ENCODE peak calls at places on chromosomes 16 and 17, in seven cellular contexts. One of them, this sample, is unnamed.

GRCh38 chr16:86899757-86900156 is 321.4 kb downstream of the FOXL1 start:
- DNase-seq in H1: no peak
- DNase-seq in K562: no peak
- DNase-seq in GM12878: no peak
- DNase-seq in HCT116: no peak
- DNase-seq in SK-N-SH: no peak
- DNase-seq in HepG2: no peak
- DNase-seq in this sample: no peak

GRCh38 chr16:85675528-85675927 is 13.2 kb downstream of the GINS2 start:
- DNase-seq in H1: no peak
- DNase-seq in K562: peak; percentile 44
- DNase-seq in GM12878: no peak
- DNase-seq in HCT116: no peak
- DNase-seq in SK-N-SH: no peak
- DNase-seq in HepG2: peak; percentile 38
- DNase-seq in this sample: peak; percentile 86

GRCh38 chr17:4229627-4230026 is 34.2 kb downstream of the ANKFY1 start:
- DNase-seq in H1: no peak
- DNase-seq in K562: no peak
- DNase-seq in GM12878: no peak
- DNase-seq in HCT116: no peak
- DNase-seq in SK-N-SH: no peak
- DNase-seq in HepG2: no peak
- DNase-seq in this sample: no peak

GRCh38 chr17:79843917-79844815 is 4.9 kb upstream of the CBX4 start:
- DNase-seq in H1: no peak
- DNase-seq in K562: no peak
- DNase-seq in GM12878: no peak
- DNase-seq in HCT116: no peak
- DNase-seq in SK-N-SH: peak; percentile 94
- DNase-seq in HepG2: no peak
- DNase-seq in this sample: peak; percentile 84

GRCh38 chr17:70661342-70662222 is 492.2 kb downstream of the KCNJ2 start:
- DNase-seq in H1: no peak
- DNase-seq in K562: no peak
- DNase-seq in GM12878: no peak
- DNase-seq in HCT116: no peak
- DNase-seq in SK-N-SH: no peak
- DNase-seq in HepG2: no peak
- DNase-seq in this sample: no peak

GRCh38 chr17:50487213-50488096 is 8.8 kb downstream of the RSAD1 start:
- DNase-seq in H1: no peak
- DNase-seq in K562: no peak
- DNase-seq in GM12878: no peak
- DNase-seq in HCT116: no peak
- DNase-seq in SK-N-SH: no peak
- DNase-seq in HepG2: no peak
- DNase-seq in this sample: no peak

GRCh38 chr17:61833536-61834203 is 29.7 kb downstream of the BRIP1 start:
- DNase-seq in H1: no peak
- DNase-seq in K562: no peak
- DNase-seq in GM12878: no peak
- DNase-seq in HCT116: peak; percentile 69
- DNase-seq in SK-N-SH: no peak
- DNase-seq in HepG2: no peak
- DNase-seq in this sample: no peak

GRCh38 chr16:2492292-2492691 is 17.4 kb downstream of the TBC1D24 start:
- DNase-seq in H1: no peak
- DNase-seq in K562: no peak
- DNase-seq in GM12878: no peak
- DNase-seq in HCT116: no peak
- DNase-seq in SK-N-SH: no peak
- DNase-seq in HepG2: no peak
- DNase-seq in this sample: no peak

GRCh38 chr17:83153681-83154310 is 74.4 kb downstream of the METRNL start:
- DNase-seq in H1: no peak
- DNase-seq in K562: no peak
- DNase-seq in GM12878: no peak
- DNase-seq in HCT116: no peak
- DNase-seq in SK-N-SH: peak; percentile 41
- DNase-seq in HepG2: no peak
- DNase-seq in this sample: no peak

GRCh38 chr17:32604966-32605365 is 118.2 kb downstream of the CDK5R1 start:
- DNase-seq in H1: no peak
- DNase-seq in K562: no peak
- DNase-seq in GM12878: no peak
- DNase-seq in HCT116: no peak
- DNase-seq in SK-N-SH: no peak
- DNase-seq in HepG2: peak; percentile 9
- DNase-seq in this sample: no peak

GRCh38 chr17:45791041-45791582 is 7.0 kb downstream of the CRHR1 start:
- DNase-seq in H1: no peak
- DNase-seq in K562: no peak
- DNase-seq in GM12878: no peak
- DNase-seq in HCT116: no peak
- DNase-seq in SK-N-SH: no peak
- DNase-seq in HepG2: no peak
- DNase-seq in this sample: no peak

GRCh38 chr16:4511441-4512082 is 27.0 kb downstream of the CDIP1 start:
- DNase-seq in H1: no peak
- DNase-seq in K562: peak; percentile 46
- DNase-seq in GM12878: no peak
- DNase-seq in HCT116: no peak
- DNase-seq in SK-N-SH: peak; percentile 77
- DNase-seq in HepG2: peak; percentile 60
- DNase-seq in this sample: peak; percentile 54

GRCh38 chr16:54177857-54178490 is 108.6 kb downstream of the IRX3 start:
- DNase-seq in H1: no peak
- DNase-seq in K562: no peak
- DNase-seq in GM12878: no peak
- DNase-seq in HCT116: no peak
- DNase-seq in SK-N-SH: no peak
- DNase-seq in HepG2: no peak
- DNase-seq in this sample: no peak

GRCh38 chr16:85622683-85623082 is 9.6 kb downstream of the GSE1 start:
- DNase-seq in H1: no peak
- DNase-seq in K562: no peak
- DNase-seq in GM12878: no peak
- DNase-seq in HCT116: no peak
- DNase-seq in SK-N-SH: no peak
- DNase-seq in HepG2: no peak
- DNase-seq in this sample: no peak

GRCh38 chr17:65698381-65699061 is 137.1 kb upstream of the AXIN2 start:
- DNase-seq in H1: no peak
- DNase-seq in K562: no peak
- DNase-seq in GM12878: no peak
- DNase-seq in HCT116: no peak
- DNase-seq in SK-N-SH: no peak
- DNase-seq in HepG2: peak; percentile 71
- DNase-seq in this sample: no peak

GRCh38 chr17:4806420-4806769 is 557 bp upstream of the PLD2 start:
- DNase-seq in H1: no peak
- DNase-seq in K562: no peak
- DNase-seq in GM12878: no peak
- DNase-seq in HCT116: no peak
- DNase-seq in SK-N-SH: no peak
- DNase-seq in HepG2: no peak
- DNase-seq in this sample: no peak

GRCh38 chr17:36999475-36999874 is 50.7 kb downstream of the AATF start:
- DNase-seq in H1: no peak
- DNase-seq in K562: no peak
- DNase-seq in GM12878: no peak
- DNase-seq in HCT116: no peak
- DNase-seq in SK-N-SH: no peak
- DNase-seq in HepG2: no peak
- DNase-seq in this sample: no peak

GRCh38 chr17:68381076-68381900 is 76.0 kb downstream of the WIPI1 start:
- DNase-seq in H1: no peak
- DNase-seq in K562: no peak
- DNase-seq in GM12878: no peak
- DNase-seq in HCT116: peak; percentile 98
- DNase-seq in SK-N-SH: no peak
- DNase-seq in HepG2: no peak
- DNase-seq in this sample: no peak

GRCh38 chr16:873243-873661 is 72.7 kb upstream of the GNG13 start:
- DNase-seq in H1: no peak
- DNase-seq in K562: no peak
- DNase-seq in GM12878: no peak
- DNase-seq in HCT116: no peak
- DNase-seq in SK-N-SH: no peak
- DNase-seq in HepG2: no peak
- DNase-seq in this sample: no peak

GRCh38 chr17:8066841-8067775 is 20.4 kb downstream of the ALOX12B start:
- DNase-seq in H1: no peak
- DNase-seq in K562: no peak
- DNase-seq in GM12878: no peak
- DNase-seq in HCT116: no peak
- DNase-seq in SK-N-SH: no peak
- DNase-seq in HepG2: no peak
- DNase-seq in this sample: peak; percentile 33

GRCh38 chr16:78463591-78463990 is 364.1 kb downstream of the WWOX start:
- DNase-seq in H1: no peak
- DNase-seq in K562: no peak
- DNase-seq in GM12878: no peak
- DNase-seq in HCT116: no peak
- DNase-seq in SK-N-SH: no peak
- DNase-seq in HepG2: no peak
- DNase-seq in this sample: peak; percentile 2

GRCh38 chr16:74521691-74522090 is 85.2 kb downstream of the GLG1 start:
- DNase-seq in H1: no peak
- DNase-seq in K562: no peak
- DNase-seq in GM12878: no peak
- DNase-seq in HCT116: no peak
- DNase-seq in SK-N-SH: peak; percentile 12
- DNase-seq in HepG2: no peak
- DNase-seq in this sample: no peak

GRCh38 chr16:4101421-4102275 is 14.6 kb downstream of the ADCY9 start:
- DNase-seq in H1: no peak
- DNase-seq in K562: no peak
- DNase-seq in GM12878: no peak
- DNase-seq in HCT116: no peak
- DNase-seq in SK-N-SH: no peak
- DNase-seq in HepG2: no peak
- DNase-seq in this sample: no peak

GRCh38 chr17:48549909-48550308 is 5.0 kb upstream of the HOXB2 start:
- DNase-seq in H1: no peak
- DNase-seq in K562: no peak
- DNase-seq in GM12878: no peak
- DNase-seq in HCT116: no peak
- DNase-seq in SK-N-SH: no peak
- DNase-seq in HepG2: no peak
- DNase-seq in this sample: no peak

GRCh38 chr17:76700627-76701470 is 9.9 kb downstream of the MXRA7 start:
- DNase-seq in H1: no peak
- DNase-seq in K562: no peak
- DNase-seq in GM12878: no peak
- DNase-seq in HCT116: no peak
- DNase-seq in SK-N-SH: peak; percentile 85
- DNase-seq in HepG2: peak; percentile 86
- DNase-seq in this sample: no peak

GRCh38 chr17:63775420-63775819 is 1.4 kb downstream of the DDX42 start:
- DNase-seq in H1: no peak
- DNase-seq in K562: peak; percentile 43
- DNase-seq in GM12878: no peak
- DNase-seq in HCT116: no peak
- DNase-seq in SK-N-SH: peak; percentile 20
- DNase-seq in HepG2: no peak
- DNase-seq in this sample: no peak
- TF ChIP-seq JUND in H1: no peak
- TF ChIP-seq JUND in K562: no peak
- TF ChIP-seq JUND in GM12878: no peak
- TF ChIP-seq JUND in HCT116: peak; percentile 5
- TF ChIP-seq JUND in SK-N-SH: no peak
- TF ChIP-seq JUND in HepG2: no peak
- TF ChIP-seq JUND in this sample: no peak

DNA sequence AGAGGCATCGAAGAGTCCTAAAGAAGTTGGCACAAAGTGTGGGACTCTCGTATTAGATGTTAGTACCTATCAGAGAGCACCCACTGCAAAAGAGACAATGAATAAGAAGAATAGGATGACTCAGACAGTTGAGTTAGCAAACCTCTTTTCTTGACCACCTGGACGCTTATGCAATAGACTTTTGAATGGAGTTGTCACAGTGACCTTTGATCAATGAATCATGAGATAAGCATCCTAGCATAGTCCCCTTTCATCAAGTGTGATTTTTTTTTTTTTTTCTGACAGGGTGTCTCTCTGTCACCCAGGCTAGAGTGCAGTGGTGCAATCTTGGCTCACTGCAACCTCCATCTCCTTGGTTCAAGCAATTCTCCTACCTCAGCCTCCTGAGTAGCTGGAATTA is 1417.9 kb upstream of the GOT2 start:
- DNase-seq in H1: no peak
- DNase-seq in K562: no peak
- DNase-seq in GM12878: no peak
- DNase-seq in HCT116: no peak
- DNase-seq in SK-N-SH: no peak
- DNase-seq in HepG2: peak; percentile 81
- DNase-seq in this sample: no peak
- TF ChIP-seq JUND in H1: no peak
- TF ChIP-seq JUND in K562: no peak
- TF ChIP-seq JUND in GM12878: no peak
- TF ChIP-seq JUND in HCT116: no peak
- TF ChIP-seq JUND in SK-N-SH: no peak
- TF ChIP-seq JUND in HepG2: peak; percentile 60
- TF ChIP-seq JUND in this sample: no peak

GRCh38 chr16:14351647-14352046 is 278.4 kb downstream of the PARN start:
- DNase-seq in H1: no peak
- DNase-seq in K562: no peak
- DNase-seq in GM12878: no peak
- DNase-seq in HCT116: no peak
- DNase-seq in SK-N-SH: no peak
- DNase-seq in HepG2: peak; percentile 50
- DNase-seq in this sample: no peak

GRCh38 chr16:14357328-14357727 is 272.7 kb downstream of the PARN start:
- DNase-seq in H1: no peak
- DNase-seq in K562: no peak
- DNase-seq in GM12878: no peak
- DNase-seq in HCT116: no peak
- DNase-seq in SK-N-SH: no peak
- DNase-seq in HepG2: no peak
- DNase-seq in this sample: no peak

GRCh38 chr16:14356064-14356463 is 274.0 kb downstream of the PARN start:
- DNase-seq in H1: no peak
- DNase-seq in K562: no peak
- DNase-seq in GM12878: no peak
- DNase-seq in HCT116: no peak
- DNase-seq in SK-N-SH: no peak
- DNase-seq in HepG2: no peak
- DNase-seq in this sample: no peak

GRCh38 chr16:14353340-14353739 is 276.7 kb downstream of the PARN start:
- DNase-seq in H1: no peak
- DNase-seq in K562: no peak
- DNase-seq in GM12878: no peak
- DNase-seq in HCT116: no peak
- DNase-seq in SK-N-SH: no peak
- DNase-seq in HepG2: no peak
- DNase-seq in this sample: no peak

GRCh38 chr16:14354561-14355351 is 275.3 kb downstream of the PARN start:
- DNase-seq in H1: no peak
- DNase-seq in K562: no peak
- DNase-seq in GM12878: peak; percentile 100
- DNase-seq in HCT116: no peak
- DNase-seq in SK-N-SH: no peak
- DNase-seq in HepG2: no peak
- DNase-seq in this sample: no peak
- TF ChIP-seq JUND in H1: no peak
- TF ChIP-seq JUND in K562: no peak
- TF ChIP-seq JUND in GM12878: peak; percentile 92
- TF ChIP-seq JUND in HCT116: no peak
- TF ChIP-seq JUND in SK-N-SH: no peak
- TF ChIP-seq JUND in HepG2: no peak
- TF ChIP-seq JUND in this sample: no peak

GRCh38 chr17:11935734-11936406 is 61.4 kb downstream of the ZNF18 start:
- DNase-seq in H1: peak; percentile 36
- DNase-seq in K562: peak; percentile 30
- DNase-seq in GM12878: no peak
- DNase-seq in HCT116: peak; percentile 43
- DNase-seq in SK-N-SH: peak; percentile 57
- DNase-seq in HepG2: peak; percentile 60
- DNase-seq in this sample: peak; percentile 77
- TF ChIP-seq JUND in H1: no peak
- TF ChIP-seq JUND in K562: no peak
- TF ChIP-seq JUND in GM12878: no peak
- TF ChIP-seq JUND in HCT116: no peak
- TF ChIP-seq JUND in SK-N-SH: no peak
- TF ChIP-seq JUND in HepG2: no peak
- TF ChIP-seq JUND in this sample: no peak

This sample was measured in T47D.